ENCODE peak calls at places on chromosomes 11 and 22, in seven cellular contexts. T, U, X, E, N, L and S are unnamed samples.
A peak's percentile ranks its signal among the peaks of the same experiment; 100 is the strongest.

GRCh38 chr11:35066783-35067476 is 72.0 kb upstream of the CD44 start:
- DNase-seq in L (peak; percentile 19), T (no peak), U (no peak), X (no peak), N (no peak), E (no peak), S (peak; percentile 43)

GRCh38 chr11:26649884-26650283 is 72.0 kb downstream of the SLC5A12 start:
- DNase-seq in X (peak; percentile 59), L (peak; percentile 82), N (peak; percentile 58), T (peak; percentile 69), U (peak; percentile 73), E (no peak), S (peak; percentile 72)

GRCh38 chr11:95459268-95460040 is 228.5 kb upstream of the SESN3 start:
- DNase-seq in U (no peak), X (peak; percentile 23), L (peak; percentile 71), E (no peak), N (peak; percentile 53), T (no peak), S (no peak)

GRCh38 chr11:76694664-76695063 is 24.1 kb upstream of the LRRC32 start:
- DNase-seq in X (peak; percentile 48), N (peak; percentile 37), E (no peak), L (peak; percentile 53), T (no peak), U (peak; percentile 56), S (no peak)

GRCh38 chr11:65524010-65524746 is 705 bp upstream of the SCYL1 start:
- DNase-seq in E (no peak), N (peak; percentile 18), L (no peak), X (no peak), T (no peak), U (no peak), S (no peak)

GRCh38 chr22:41862530-41863266 is 29.8 kb downstream of the SREBF2 start:
- DNase-seq in T (no peak), X (no peak), E (no peak), N (no peak), U (no peak), L (no peak), S (no peak)

GRCh38 chr11:68146704-68147474 is 25.7 kb upstream of the CHKA start:
- DNase-seq in U (peak; percentile 31), E (no peak), L (peak; percentile 58), X (no peak), T (peak; percentile 94), N (no peak), S (peak; percentile 95)

GRCh38 chr11:5556596-5557188 is 8.4 kb upstream of the OR52H1 start:
- DNase-seq in L (no peak), T (no peak), X (no peak), N (no peak), U (no peak), E (no peak), S (no peak)

GRCh38 chr11:98835336-98835735 is 185.4 kb upstream of the CNTN5 start:
- DNase-seq in T (no peak), E (no peak), U (no peak), N (no peak), X (no peak), L (peak; percentile 0), S (no peak)

GRCh38 chr22:49040754-49041467 is 786.8 kb downstream of the BRD1 start:
- DNase-seq in L (no peak), E (no peak), N (no peak), T (peak; percentile 6), X (no peak), U (no peak), S (no peak)

GRCh38 chr22:43014062-43014875 is 680 bp downstream of the PACSIN2 start:
- DNase-seq in T (peak; percentile 52), X (no peak), L (peak; percentile 30), E (peak; percentile 29), N (no peak), U (peak; percentile 50), S (peak; percentile 44)

GRCh38 chr11:1695548-1696108 is 1.4 kb upstream of the KRTAP5-6 start:
- DNase-seq in L (no peak), N (no peak), U (no peak), X (no peak), T (no peak), E (no peak), S (no peak)

GRCh38 chr11:115166826-115167225 is 337.4 kb downstream of the CADM1 start:
- DNase-seq in E (no peak), X (no peak), L (no peak), N (peak; percentile 15), U (no peak), T (no peak), S (no peak)

GRCh38 chr11:120001161-120002135 is 136.5 kb downstream of the TRIM29 start:
- DNase-seq in U (no peak), E (no peak), L (no peak), X (no peak), N (no peak), T (peak; percentile 7), S (no peak)

GRCh38 chr11:8665222-8665621 is 17.2 kb downstream of the TRIM66 start:
- DNase-seq in L (no peak), E (no peak), X (no peak), U (no peak), T (no peak), N (no peak), S (no peak)

GRCh38 chr11:59172345-59173079 is 580 bp downstream of the DTX4 start:
- DNase-seq in X (no peak), E (peak; percentile 16), T (peak; percentile 85), N (peak; percentile 27), L (peak; percentile 11), U (no peak), S (peak; percentile 47)

DNA sequence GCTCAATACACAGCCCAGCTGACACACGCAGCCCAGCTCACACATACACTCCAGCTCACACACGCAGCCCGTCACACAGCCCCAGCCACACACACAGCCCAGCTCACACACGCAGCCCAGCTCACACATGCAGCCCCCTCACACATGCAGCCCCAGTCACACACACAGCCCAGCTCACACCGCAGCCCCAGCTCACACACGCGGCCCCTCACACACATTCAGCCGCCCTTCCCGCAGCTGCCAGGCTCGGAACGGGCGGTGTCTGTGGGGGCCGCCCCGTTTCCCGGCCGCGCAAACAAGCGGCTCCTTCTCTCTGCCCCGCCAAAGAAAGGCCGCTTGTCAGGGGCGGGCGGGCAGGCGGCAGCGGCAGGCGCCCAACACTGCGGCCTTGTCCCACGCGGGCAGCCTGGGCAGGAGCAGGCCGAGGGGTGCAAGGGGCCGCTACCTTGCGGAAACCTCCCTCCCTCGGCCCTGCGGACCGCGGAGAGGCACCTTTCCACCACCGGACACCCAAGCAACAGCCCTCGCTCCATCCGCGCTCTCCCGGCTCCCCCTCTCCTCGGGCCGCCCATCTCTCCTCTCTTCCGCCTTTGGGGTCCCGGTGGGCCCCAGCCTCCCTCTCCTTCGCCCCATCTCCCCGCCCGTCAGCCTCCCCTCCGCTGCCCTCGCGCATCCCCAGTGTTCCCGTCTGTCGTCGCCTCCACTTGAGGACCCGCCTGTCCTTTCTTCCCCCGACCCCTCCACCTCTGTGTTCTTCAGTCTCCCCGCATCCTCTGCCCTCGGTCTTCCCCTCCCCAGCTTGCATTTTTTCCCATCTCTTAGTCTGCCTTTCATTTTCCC is 2.2 kb downstream of the PHLDB1 start:
- DNase-seq in X (no peak), T (no peak), N (no peak), U (peak; percentile 49), E (peak; percentile 35), L (peak; percentile 55), S (no peak)
- H3K4me3 ChIP-seq in X (peak overlapping the region; percentile 10), T (no peak overlapping the region), N (no peak overlapping the region), U (peak overlapping the region; percentile 89), E (no peak overlapping the region), L (no peak overlapping the region), S (peak overlapping the region; percentile 48)

GRCh38 chr22:23401910-23402274 is 178.2 kb downstream of the IGLL1 start:
- DNase-seq in E (no peak), L (no peak), T (peak; percentile 42), X (no peak), N (peak; percentile 5), U (no peak), S (no peak)

GRCh38 chr22:23403720-23404688 is 176.1 kb downstream of the IGLL1 start:
- DNase-seq in X (no peak), E (no peak), T (no peak), N (no peak), U (no peak), L (no peak), S (no peak)

GRCh38 chr22:23404689-23405365 is 175.3 kb downstream of the IGLL1 start:
- DNase-seq in X (peak; percentile 15), N (no peak), E (no peak), L (peak; percentile 48), U (peak; percentile 19), T (no peak), S (no peak)

GRCh38 chr22:23402275-23403151 is 177.6 kb downstream of the IGLL1 start:
- DNase-seq in N (peak; percentile 81), T (peak; percentile 89), L (peak; percentile 75), U (peak; percentile 16), X (no peak), E (peak; percentile 9), S (peak; percentile 69)

GRCh38 chr22:23403152-23403719 is 176.9 kb downstream of the IGLL1 start:
- DNase-seq in L (no peak), X (no peak), U (no peak), T (peak; percentile 27), N (no peak), E (no peak), S (no peak)
- H3K4me3 ChIP-seq in L (peak overlapping the region; percentile 18), X (no peak overlapping the region), U (no peak overlapping the region), T (peak overlapping the region; percentile 24), N (no peak overlapping the region), E (no peak overlapping the region), S (no peak overlapping the region)

DNA sequence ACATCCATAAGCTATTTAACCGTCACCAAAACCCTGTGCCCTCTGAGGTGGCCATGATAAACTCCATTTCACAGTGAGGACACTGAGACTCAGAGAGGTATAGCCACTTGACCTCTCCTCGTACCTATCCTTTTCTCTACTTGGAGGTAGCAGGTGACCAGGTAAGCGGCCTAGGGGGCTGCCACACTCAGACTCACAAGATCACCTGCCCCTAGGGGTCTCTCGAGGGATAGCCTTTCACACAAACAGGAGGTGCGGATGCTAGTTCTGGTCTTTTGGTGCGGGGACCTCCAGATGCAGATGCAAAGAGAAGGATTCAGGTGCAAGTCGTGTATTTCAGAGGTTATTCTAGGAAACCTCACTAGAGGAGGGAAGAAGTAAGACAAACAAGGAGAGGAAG is 14.6 kb downstream of the MS4A18 start:
- DNase-seq in U (no peak), L (no peak), N (no peak), E (no peak), X (no peak), T (no peak), S (no peak)
- H3K4me3 ChIP-seq in U (no peak overlapping the region), L (no peak overlapping the region), N (no peak overlapping the region), E (no peak overlapping the region), X (no peak overlapping the region), T (no peak overlapping the region), S (no peak overlapping the region)

GRCh38 chr22:27777128-27777527 is 24.4 kb downstream of the MN1 start:
- DNase-seq in X (no peak), E (no peak), L (no peak), T (no peak), N (no peak), U (no peak), S (no peak)

GRCh38 chr22:27775087-27775697 is 26.4 kb downstream of the MN1 start:
- DNase-seq in E (no peak), T (no peak), X (no peak), N (no peak), L (no peak), U (no peak), S (no peak)

GRCh38 chr22:27776410-27776958 is 25.1 kb downstream of the MN1 start:
- DNase-seq in T (no peak), E (no peak), N (no peak), L (no peak), X (no peak), U (no peak), S (no peak)

GRCh38 chr22:27774200-27774599 is 27.4 kb downstream of the MN1 start:
- DNase-seq in X (no peak), T (no peak), L (no peak), U (no peak), N (no peak), E (no peak), S (no peak)

GRCh38 chr22:27775698-27776409 is 25.7 kb downstream of the MN1 start:
- DNase-seq in L (no peak), X (no peak), T (no peak), E (no peak), N (no peak), U (no peak), S (no peak)
- H3K4me3 ChIP-seq in L (peak overlapping the region; percentile 12), X (no peak overlapping the region), T (no peak overlapping the region), E (no peak overlapping the region), N (no peak overlapping the region), U (no peak overlapping the region), S (no peak overlapping the region)